ENCODE peak calls at places on chromosomes 16 and 17, in four cellular contexts. B is iPS-NIHi11, P is mammary epithelial cell, L is fibroblast of the aortic adventitia. M is an unnamed sample.

GRCh38 chr16:60203525-60204124 is 1469.5 kb upstream of the GOT2 start:
- DNase-seq in B (no peak), P (peak), L (no peak), M (peak)

GRCh38 chr16:81928975-81929374 is 82.3 kb downstream of the SDR42E1 start:
- DNase-seq in B (no peak), P (peak), L (no peak), M (no peak)

GRCh38 chr16:24123275-24123674 is 132.9 kb upstream of the CACNG3 start:
- DNase-seq in B (no peak), P (no peak), L (no peak), M (no peak)

GRCh38 chr16:85329059-85329812 is 217.0 kb upstream of the CIBAR2 start:
- DNase-seq in B (no peak), P (no peak), L (no peak), M (peak)

GRCh38 chr17:28343491-28343932 is 8.0 kb downstream of the TNFAIP1 start:
- DNase-seq in B (no peak), P (no peak), L (no peak), M (no peak)

GRCh38 chr17:72942594-72942993 is 149.9 kb downstream of the SLC39A11 start:
- DNase-seq in B (no peak), P (no peak), L (no peak), M (no peak)

GRCh38 chr17:81345211-81346089 is 49.8 kb upstream of the BAHCC1 start:
- DNase-seq in B (peak), P (peak), L (peak), M (peak)

GRCh38 chr16:69727916-69728270 is 1.5 kb upstream of the NQO1 start:
- DNase-seq in B (no peak), P (no peak), L (no peak), M (peak)

GRCh38 chr17:58344047-58344790 is 7.8 kb downstream of the SUPT4H1 start:
- DNase-seq in B (no peak), P (no peak), L (no peak), M (no peak)

GRCh38 chr16:77789085-77789611 is 784 bp downstream of the VAT1L start:
- DNase-seq in B (peak), P (peak), L (no peak), M (no peak)

GRCh38 chr17:73011016-73011486 is 81.4 kb downstream of the SLC39A11 start:
- DNase-seq in B (no peak), P (no peak), L (no peak), M (no peak)

GRCh38 chr16:397736-398332 is 835 bp downstream of the NME4 start:
- DNase-seq in B (peak), P (no peak), L (peak), M (no peak)

GRCh38 chr16:50719401-50720337 is 22.2 kb upstream of the CYLD start:
- DNase-seq in B (peak), P (peak), L (no peak), M (no peak)

GRCh38 chr17:4378626-4379025 is 12.2 kb upstream of the UBE2G1 start:
- DNase-seq in B (no peak), P (no peak), L (no peak), M (no peak)

GRCh38 chr17:32317353-32317752 is 24.6 kb downstream of the C17orf75 start:
- DNase-seq in B (no peak), P (no peak), L (no peak), M (no peak)